ENCODE peak calls at places on chromosomes 6 and 20, in eight cellular contexts. J is endothelial cell of umbilical vein; D is RWPE1; M is adrenal gland; X is effector memory CD4-positive, alpha-beta T cell; K is caudate nucleus; H is ovary; L is psoas muscle. B is an unnamed sample.

GRCh38 chr6:149451361-149452061 is 33.3 kb downstream of the ZC3H12D start:
- DNase-seq in J (no peak), D (no peak), M (no peak), X (no peak), K (no peak), H (peak; percentile 39), L (peak; percentile 37), B (no peak)

GRCh38 chr20:40497781-40498691 is 191.0 kb downstream of the MAFB start:
- DNase-seq in J (peak; percentile 3), D (peak; percentile 26), M (peak; percentile 70), X (no peak), K (no peak), H (no peak), L (peak; percentile 60), B (no peak)

GRCh38 chr20:62895539-62895938 is 30.8 kb downstream of the DIDO1 start:
- DNase-seq in J (no peak), D (no peak), M (no peak), X (no peak), K (no peak), H (no peak), L (no peak), B (no peak)

GRCh38 chr20:63059684-63060056 is 52.9 kb upstream of the BHLHE23 start:
- DNase-seq in J (no peak), D (no peak), M (peak; percentile 35), X (no peak), K (no peak), H (no peak), L (no peak), B (no peak)

GRCh38 chr6:71478834-71479541 is 190.4 kb downstream of the OGFRL1 start:
- DNase-seq in J (peak; percentile 95), D (peak; percentile 60), M (no peak), X (no peak), K (no peak), H (no peak), L (no peak), B (no peak)

GRCh38 chr20:6699931-6700562 is 67.4 kb upstream of the BMP2 start:
- DNase-seq in J (peak; percentile 91), D (no peak), M (no peak), X (no peak), K (no peak), H (no peak), L (no peak), B (no peak)

GRCh38 chr6:165223736-165224135 is 85.7 kb downstream of the C6orf118 start:
- DNase-seq in J (no peak), D (no peak), M (no peak), X (no peak), K (no peak), H (no peak), L (no peak), B (no peak)

GRCh38 chr20:1274485-1275313 is 8.6 kb downstream of the SNPH start:
- DNase-seq in J (no peak), D (no peak), M (no peak), X (no peak), K (no peak), H (no peak), L (no peak), B (no peak)

GRCh38 chr20:44401770-44402390 is 46.4 kb downstream of the HNF4A start:
- DNase-seq in J (no peak), D (no peak), M (no peak), X (no peak), K (no peak), H (no peak), L (no peak), B (no peak)

GRCh38 chr6:133835901-133836300 is 53.0 kb upstream of the TCF21 start:
- DNase-seq in J (no peak), D (no peak), M (no peak), X (no peak), K (no peak), H (no peak), L (no peak), B (no peak)

DNA sequence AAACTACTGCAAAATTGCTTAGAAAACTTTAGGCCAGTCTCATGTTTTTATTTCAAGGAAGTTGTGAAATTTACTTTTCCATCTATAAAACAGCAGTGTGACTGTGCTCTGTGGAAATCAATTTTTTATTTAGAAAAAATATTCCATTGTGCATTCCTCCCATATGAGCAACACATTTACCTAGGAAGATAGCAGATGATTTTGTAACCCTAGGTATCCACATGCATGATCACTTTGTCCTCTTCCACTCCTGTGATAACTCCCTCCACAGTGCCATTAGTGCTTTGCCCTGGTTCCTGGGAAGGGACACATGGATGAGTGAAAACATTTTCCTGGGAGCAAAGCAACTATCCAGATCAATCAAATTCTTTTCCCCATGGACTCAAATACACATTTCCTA is 70.0 kb upstream of the SHLD1 start:
- DNase-seq in J (no peak), D (peak; percentile 31), M (no peak), X (no peak), K (no peak), H (no peak), L (no peak), B (no peak)
- H3K27ac ChIP-seq in J (no peak overlapping the region), D (no peak overlapping the region), M (no peak overlapping the region), X (no peak overlapping the region), K (no peak overlapping the region), H (no peak overlapping the region), L (no peak overlapping the region), B (no peak overlapping the region)

DNA sequence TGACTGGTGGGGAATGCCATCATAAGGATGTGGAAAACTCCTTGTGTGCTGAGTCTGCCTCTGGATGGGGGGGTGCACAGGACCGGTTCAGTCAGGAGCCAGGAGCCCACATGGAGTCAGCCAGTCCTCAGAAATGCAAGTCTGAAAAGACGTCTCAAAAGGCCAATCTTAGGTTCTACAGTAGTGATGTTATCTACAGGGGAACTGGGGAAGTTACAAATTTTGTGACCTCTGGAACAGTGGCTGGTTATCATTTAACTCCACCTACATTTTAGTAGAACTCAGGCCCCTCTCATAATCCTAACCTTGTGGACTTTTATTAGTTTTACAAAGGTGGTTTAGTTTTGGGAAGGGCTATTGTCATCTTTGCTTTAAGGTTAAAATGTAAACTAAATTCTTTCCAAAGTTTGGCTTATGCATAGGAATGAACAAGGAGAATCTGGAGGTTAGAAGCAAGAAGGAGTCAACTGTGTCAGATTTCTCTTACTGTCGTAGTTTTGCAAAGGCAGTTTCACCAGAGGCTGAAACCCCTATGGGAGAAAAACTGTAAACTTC is 13.7 kb upstream of the TBC1D22B start:
- DNase-seq in J (no peak), D (no peak), M (no peak), X (no peak), K (no peak), H (no peak), L (no peak), B (no peak)
- H3K27ac ChIP-seq in J (peak overlapping the region; percentile 99), D (peak overlapping the region; percentile 64), M (peak overlapping the region; percentile 87), X (no peak overlapping the region), K (peak overlapping the region; percentile 48), H (peak overlapping the region; percentile 30), L (peak overlapping the region; percentile 88), B (peak overlapping the region; percentile 91)

DNA sequence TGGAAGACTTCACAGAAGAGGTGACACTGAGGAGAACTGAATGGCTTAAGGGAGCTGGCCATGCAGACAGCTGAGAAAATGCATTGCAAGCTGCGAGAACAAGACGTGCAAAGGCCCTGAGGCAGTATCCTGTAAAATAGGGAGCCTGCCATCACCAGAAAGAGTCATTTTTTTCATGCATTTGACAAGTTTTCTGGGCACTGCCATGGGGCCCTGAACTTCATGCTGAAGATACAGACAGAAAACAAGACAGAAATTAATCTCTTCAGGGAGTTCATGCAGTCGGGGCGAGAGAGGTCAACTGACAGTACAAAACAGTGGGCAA is 28.9 kb upstream of the NFATC2 start:
- DNase-seq in J (no peak), D (no peak), M (no peak), X (no peak), K (no peak), H (no peak), L (no peak), B (no peak)
- H3K27ac ChIP-seq in J (no peak overlapping the region), D (no peak overlapping the region), M (no peak overlapping the region), X (no peak overlapping the region), K (no peak overlapping the region), H (no peak overlapping the region), L (no peak overlapping the region), B (no peak overlapping the region)

DNA sequence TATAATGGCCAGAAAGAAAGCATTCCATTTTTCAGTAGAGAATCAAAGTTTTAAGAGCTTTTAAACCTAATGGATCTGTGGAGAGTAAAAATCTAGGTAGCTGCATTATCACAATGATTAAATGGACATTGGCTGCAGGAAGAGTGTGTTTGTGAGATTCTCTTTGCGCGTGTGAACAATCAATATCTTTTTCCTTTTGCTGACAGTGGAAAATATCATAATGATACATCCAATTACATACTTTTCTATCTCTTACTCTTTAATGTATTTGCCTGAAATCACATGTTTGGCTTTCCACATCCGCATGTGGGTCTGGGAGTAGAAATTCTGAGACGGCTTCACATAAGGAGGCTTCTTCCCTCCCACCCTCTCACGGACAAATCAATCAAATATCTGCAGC is 69.8 kb upstream of the DUSP22 start:
- DNase-seq in J (no peak), D (no peak), M (no peak), X (no peak), K (no peak), H (no peak), L (no peak), B (no peak)
- H3K27ac ChIP-seq in J (no peak overlapping the region), D (no peak overlapping the region), M (no peak overlapping the region), X (no peak overlapping the region), K (no peak overlapping the region), H (no peak overlapping the region), L (no peak overlapping the region), B (no peak overlapping the region)

GRCh38 chr6:2488578-2488977 is 243.2 kb upstream of the GMDS start:
- DNase-seq in J (no peak), D (no peak), M (no peak), X (no peak), K (no peak), H (no peak), L (no peak), B (no peak)

GRCh38 chr6:2492686-2493523 is 247.5 kb upstream of the GMDS start:
- DNase-seq in J (no peak), D (no peak), M (no peak), X (no peak), K (no peak), H (no peak), L (no peak), B (no peak)

GRCh38 chr6:2496291-2496690 is 250.9 kb upstream of the GMDS start:
- DNase-seq in J (no peak), D (no peak), M (no peak), X (no peak), K (no peak), H (no peak), L (no peak), B (no peak)

GRCh38 chr6:2491137-2491536 is 245.7 kb upstream of the GMDS start:
- DNase-seq in J (no peak), D (no peak), M (no peak), X (no peak), K (no peak), H (no peak), L (no peak), B (no peak)
- H3K27ac ChIP-seq in J (no peak overlapping the region), D (no peak overlapping the region), M (no peak overlapping the region), X (no peak overlapping the region), K (no peak overlapping the region), H (no peak overlapping the region), L (no peak overlapping the region), B (no peak overlapping the region)

GRCh38 chr20:61754976-61755778 is 310.5 kb downstream of the TAF4 start:
- DNase-seq in J (no peak), D (no peak), M (no peak), X (no peak), K (no peak), H (no peak), L (no peak), B (no peak)
- H3K27ac ChIP-seq in J (no peak overlapping the region), D (no peak overlapping the region), M (no peak overlapping the region), X (no peak overlapping the region), K (no peak overlapping the region), H (no peak overlapping the region), L (no peak overlapping the region), B (no peak overlapping the region)